ENCODE peak calls at places on chromosome 17, in ten cellular contexts. T, F, A, S, O, R, E, I, V and Z are unnamed samples.

GRCh38 chr17:17075037-17075755 is 32.9 kb downstream of the MPRIP start:
- DNase-seq in T (no peak), F (no peak), A (no peak), S (no peak), O (peak), R (no peak), E (no peak), I (peak), V (peak), Z (peak)

GRCh38 chr17:44787271-44787940 is 28.6 kb downstream of the ADAM11 start:
- DNase-seq in T (no peak), F (no peak), A (no peak), S (peak), O (no peak), R (no peak), E (no peak), I (no peak), V (no peak), Z (no peak)

GRCh38 chr17:63140255-63140654 is 174.2 kb downstream of the TANC2 start:
- DNase-seq in T (no peak), F (peak), A (no peak), S (peak), O (peak), R (no peak), E (no peak), I (no peak), V (peak), Z (no peak)

GRCh38 chr17:22202702-22203101 is 510.4 kb downstream of the KCNJ18 start:
- DNase-seq in T (no peak), F (no peak), A (no peak), S (no peak), O (no peak), R (no peak), E (no peak), I (no peak), V (no peak), Z (no peak)

GRCh38 chr17:10754109-10754508 is 24.3 kb upstream of the TMEM220 start:
- DNase-seq in T (peak), F (no peak), A (peak), S (peak), O (no peak), R (no peak), E (no peak), I (no peak), V (peak), Z (no peak)

GRCh38 chr17:76953926-76954325 is 85.7 kb downstream of the MGAT5B start:
- DNase-seq in T (no peak), F (no peak), A (no peak), S (no peak), O (no peak), R (no peak), E (no peak), I (no peak), V (no peak), Z (no peak)

GRCh38 chr17:17710728-17711541 is 29.7 kb downstream of the RAI1 start:
- DNase-seq in T (peak), F (no peak), A (no peak), S (peak), O (peak), R (no peak), E (no peak), I (no peak), V (peak), Z (peak)

GRCh38 chr17:7850118-7850504 is 4.8 kb upstream of the TMEM88 start:
- DNase-seq in T (no peak), F (no peak), A (no peak), S (no peak), O (no peak), R (no peak), E (no peak), I (no peak), V (no peak), Z (no peak)

GRCh38 chr17:57040571-57040970 is 44.5 kb upstream of the AKAP1 start:
- DNase-seq in T (no peak), F (no peak), A (no peak), S (no peak), O (no peak), R (no peak), E (no peak), I (no peak), V (no peak), Z (no peak)

GRCh38 chr17:78555741-78556401 is 21.3 kb downstream of the DNAH17 start:
- DNase-seq in T (no peak), F (no peak), A (no peak), S (peak), O (no peak), R (no peak), E (no peak), I (no peak), V (no peak), Z (no peak)

GRCh38 chr17:71460943-71461342 is 659.9 kb upstream of the SOX9 start:
- DNase-seq in T (peak), F (no peak), A (no peak), S (no peak), O (no peak), R (no peak), E (no peak), I (no peak), V (peak), Z (no peak)

GRCh38 chr17:75036643-75037268 is 10.0 kb downstream of the ATP5PD start:
- DNase-seq in T (no peak), F (peak), A (no peak), S (peak), O (peak), R (peak), E (peak), I (peak), V (peak), Z (peak)

GRCh38 chr17:19348081-19348650 is 14.4 kb downstream of the B9D1 start:
- DNase-seq in T (no peak), F (no peak), A (no peak), S (no peak), O (no peak), R (no peak), E (no peak), I (no peak), V (no peak), Z (no peak)

GRCh38 chr17:1724351-1724868 is at the start of gene WDR81:
- DNase-seq in T (peak), F (peak), A (peak), S (peak), O (peak), R (peak), E (peak), I (peak), V (peak), Z (peak)

GRCh38 chr17:77470800-77471733 is 330.3 kb downstream of the SEC14L1 start:
- DNase-seq in T (peak), F (no peak), A (no peak), S (no peak), O (no peak), R (no peak), E (no peak), I (peak), V (no peak), Z (no peak)

GRCh38 chr17:72477529-72477928 is 356.7 kb downstream of the SOX9 start:
- DNase-seq in T (no peak), F (peak), A (no peak), S (peak), O (peak), R (no peak), E (no peak), I (no peak), V (no peak), Z (peak)

GRCh38 chr17:83007504-83008475 is 71.6 kb upstream of the METRNL start:
- DNase-seq in T (no peak), F (no peak), A (peak), S (no peak), O (peak), R (no peak), E (no peak), I (no peak), V (no peak), Z (no peak)

GRCh38 chr17:78359216-78359935 is 501 bp downstream of the SOCS3 start:
- DNase-seq in T (peak), F (no peak), A (no peak), S (no peak), O (peak), R (no peak), E (no peak), I (peak), V (peak), Z (no peak)

GRCh38 chr17:40023590-40024292 is 8.5 kb downstream of the CSF3 start:
- DNase-seq in T (no peak), F (peak), A (no peak), S (no peak), O (no peak), R (no peak), E (no peak), I (no peak), V (no peak), Z (no peak)

GRCh38 chr17:76083536-76083935 is 4.6 kb downstream of the ZACN start:
- DNase-seq in T (no peak), F (no peak), A (no peak), S (no peak), O (no peak), R (no peak), E (no peak), I (no peak), V (no peak), Z (no peak)

GRCh38 chr17:45270828-45271418 is 9.0 kb upstream of the SPATA32 start:
- DNase-seq in T (peak), F (no peak), A (peak), S (no peak), O (no peak), R (peak), E (no peak), I (no peak), V (no peak), Z (no peak)

GRCh38 chr17:55086635-55087058 is 118.1 kb downstream of the STXBP4 start:
- DNase-seq in T (no peak), F (no peak), A (no peak), S (no peak), O (no peak), R (no peak), E (no peak), I (no peak), V (peak), Z (no peak)

GRCh38 chr17:13562271-13562800 is 39.4 kb downstream of the HS3ST3A1 start:
- DNase-seq in T (no peak), F (no peak), A (no peak), S (no peak), O (no peak), R (no peak), E (peak), I (no peak), V (peak), Z (peak)

GRCh38 chr17:13398853-13399252 is 202.9 kb downstream of the HS3ST3A1 start:
- DNase-seq in T (no peak), F (no peak), A (no peak), S (no peak), O (no peak), R (no peak), E (no peak), I (no peak), V (no peak), Z (no peak)

GRCh38 chr17:45405250-45406086 is 27.2 kb downstream of the ARHGAP27 start:
- DNase-seq in T (peak), F (no peak), A (no peak), S (no peak), O (no peak), R (no peak), E (no peak), I (no peak), V (peak), Z (no peak)

GRCh38 chr17:12627177-12627629 is 38.5 kb upstream of the MYOCD start:
- DNase-seq in T (no peak), F (no peak), A (no peak), S (no peak), O (no peak), R (no peak), E (peak), I (no peak), V (peak), Z (peak)